ENCODE peak calls at places on chromosomes 2 and 18, in ten cellular contexts. P is endothelial cell; W is NCI-H510A treated with DMSO at 0.1 percent for 48 hours; Q is GM13976; V is GF-D8; E is iPS-NIHi11; O is Jurkat, Clone E6-1; D is astrocyte of the spinal cord; T is hepatocyte; I is ELR. F is an unnamed sample.

GRCh38 chr2:174606336-174606735 is 8.7 kb upstream of the WIPF1 start:
- DNase-seq in P (no peak), W (peak; percentile 93), Q (no peak), V (no peak), E (no peak), O (no peak), D (peak; percentile 82), T (peak; percentile 73), I (peak; percentile 81), F (no peak)

GRCh38 chr2:100981011-100981410 is 21.1 kb upstream of the RPL31 start:
- DNase-seq in P (no peak), W (no peak), Q (no peak), V (no peak), E (no peak), O (no peak), D (no peak), T (no peak), I (no peak), F (no peak)

GRCh38 chr2:96946060-96946459 is 40.3 kb downstream of the FAM178B start:
- DNase-seq in P (no peak), W (no peak), Q (no peak), V (no peak), E (no peak), O (no peak), D (no peak), T (no peak), I (no peak), F (no peak)

GRCh38 chr2:174166261-174166660 is 82.1 kb downstream of the OLA1 start:
- DNase-seq in P (no peak), W (no peak), Q (no peak), V (no peak), E (no peak), O (no peak), D (no peak), T (no peak), I (no peak), F (no peak)

GRCh38 chr2:96091141-96091710 is 25.1 kb downstream of the ADRA2B start:
- DNase-seq in P (no peak), W (no peak), Q (no peak), V (no peak), E (peak; percentile 9), O (no peak), D (no peak), T (no peak), I (no peak), F (no peak)

GRCh38 chr2:134357814-134358213 is 103.9 kb downstream of the MGAT5 start:
- DNase-seq in P (no peak), W (no peak), Q (no peak), V (no peak), E (no peak), O (no peak), D (no peak), T (no peak), I (no peak), F (no peak)

GRCh38 chr2:16069933-16070647 is 129.7 kb downstream of the MYCN start:
- DNase-seq in P (no peak), W (no peak), Q (no peak), V (no peak), E (peak; percentile 45), O (no peak), D (no peak), T (peak; percentile 60), I (no peak), F (no peak)

GRCh38 chr2:158723921-158724802 is 71.0 kb upstream of the DAPL1 start:
- DNase-seq in P (peak; percentile 38), W (peak; percentile 76), Q (no peak), V (no peak), E (peak; percentile 69), O (peak; percentile 5), D (no peak), T (peak; percentile 45), I (peak; percentile 56), F (peak; percentile 88)

GRCh38 chr2:95669441-95669994 is 77.7 kb downstream of the TRIM43 start:
- DNase-seq in P (no peak), W (no peak), Q (no peak), V (no peak), E (no peak), O (no peak), D (peak; percentile 43), T (no peak), I (no peak), F (no peak)

GRCh38 chr2:158125756-158126498 is 24.3 kb downstream of the UPP2 start:
- DNase-seq in P (no peak), W (peak; percentile 31), Q (no peak), V (no peak), E (no peak), O (no peak), D (no peak), T (no peak), I (no peak), F (no peak)

GRCh38 chr2:201880620-201881381 is 74.5 kb downstream of the CDK15 start:
- DNase-seq in P (no peak), W (no peak), Q (no peak), V (no peak), E (no peak), O (no peak), D (peak; percentile 50), T (peak; percentile 35), I (peak; percentile 72), F (no peak)

GRCh38 chr2:178258916-178259315 is 64.6 kb downstream of the OSBPL6 start:
- DNase-seq in P (no peak), W (peak; percentile 57), Q (no peak), V (no peak), E (no peak), O (no peak), D (peak; percentile 38), T (no peak), I (peak; percentile 67), F (no peak)

GRCh38 chr2:98412751-98413445 is 31.8 kb upstream of the INPP4A start:
- DNase-seq in P (peak; percentile 57), W (peak; percentile 34), Q (peak; percentile 60), V (peak; percentile 9), E (peak; percentile 61), O (peak; percentile 72), D (peak; percentile 58), T (peak; percentile 83), I (peak; percentile 74), F (no peak)

GRCh38 chr2:33903237-33903636 is 304.1 kb upstream of the FAM98A start:
- DNase-seq in P (no peak), W (no peak), Q (no peak), V (no peak), E (no peak), O (no peak), D (no peak), T (no peak), I (no peak), F (no peak)

GRCh38 chr18:50401888-50402287 is 27.0 kb downstream of the SKA1 start:
- DNase-seq in P (no peak), W (peak; percentile 63), Q (peak; percentile 29), V (no peak), E (peak; percentile 67), O (peak; percentile 34), D (peak; percentile 3), T (peak; percentile 86), I (peak; percentile 25), F (peak; percentile 63)